ENCODE peak calls at places on chromosome 12, in four cellular contexts. One of them, this sample, is unnamed.

GRCh38 chr12:27821259-27821973 is 41.4 kb upstream of the MANSC4 start:
- DNase-seq in H1: peak
- DNase-seq in IMR-90: peak
- DNase-seq in neuronal stem cell: peak
- DNase-seq in this sample: peak

GRCh38 chr12:96861656-96862055 is 45.4 kb upstream of the NEDD1 start:
- DNase-seq in H1: no peak
- DNase-seq in IMR-90: no peak
- DNase-seq in neuronal stem cell: no peak
- DNase-seq in this sample: no peak

GRCh38 chr12:50606675-50607379 is 102.0 kb downstream of the DIP2B start:
- DNase-seq in H1: no peak
- DNase-seq in IMR-90: no peak
- DNase-seq in neuronal stem cell: no peak
- DNase-seq in this sample: no peak

GRCh38 chr12:6753772-6754356 is 923 bp upstream of the MLF2 start:
- DNase-seq in neuronal stem cell: no peak
- DNase-seq in IMR-90: no peak
- DNase-seq in H1: no peak
- DNase-seq in this sample: no peak

GRCh38 chr12:104494137-104494815 is 37.5 kb downstream of the CHST11 start:
- DNase-seq in neuronal stem cell: no peak
- DNase-seq in IMR-90: no peak
- DNase-seq in H1: no peak
- DNase-seq in this sample: no peak

GRCh38 chr12:54173066-54173726 is 15.6 kb downstream of the SMUG1 start:
- DNase-seq in IMR-90: no peak
- DNase-seq in neuronal stem cell: no peak
- DNase-seq in H1: no peak
- DNase-seq in this sample: peak

GRCh38 chr12:95126076-95126475 is 52.7 kb upstream of the NR2C1 start:
- DNase-seq in neuronal stem cell: no peak
- DNase-seq in IMR-90: no peak
- DNase-seq in H1: no peak
- DNase-seq in this sample: no peak

GRCh38 chr12:64392221-64392620 is 1.7 kb upstream of the C12orf56 start:
- DNase-seq in neuronal stem cell: no peak
- DNase-seq in H1: no peak
- DNase-seq in IMR-90: peak
- DNase-seq in this sample: no peak

GRCh38 chr12:12777056-12777455 is 8.4 kb upstream of the APOLD1 start:
- DNase-seq in H1: no peak
- DNase-seq in neuronal stem cell: no peak
- DNase-seq in IMR-90: no peak
- DNase-seq in this sample: no peak

GRCh38 chr12:72467985-72468384 is 195.8 kb downstream of the TRHDE start:
- DNase-seq in neuronal stem cell: no peak
- DNase-seq in H1: no peak
- DNase-seq in IMR-90: no peak
- DNase-seq in this sample: no peak

GRCh38 chr12:69484428-69484827 is 14.2 kb downstream of the FRS2 start:
- DNase-seq in IMR-90: no peak
- DNase-seq in H1: no peak
- DNase-seq in neuronal stem cell: no peak
- DNase-seq in this sample: no peak

GRCh38 chr12:565589-566105 is 97.6 kb downstream of the NINJ2 start:
- DNase-seq in H1: no peak
- DNase-seq in IMR-90: no peak
- DNase-seq in neuronal stem cell: no peak
- DNase-seq in this sample: no peak

GRCh38 chr12:4700621-4701026 is 19.6 kb upstream of the GALNT8 start:
- DNase-seq in H1: no peak
- DNase-seq in neuronal stem cell: peak
- DNase-seq in IMR-90: peak
- DNase-seq in this sample: peak

GRCh38 chr12:108623577-108623976 is 10.1 kb downstream of the SELPLG start:
- DNase-seq in IMR-90: no peak
- DNase-seq in H1: no peak
- DNase-seq in neuronal stem cell: no peak
- DNase-seq in this sample: no peak
- H3K14ac ChIP-seq in IMR-90: no peak
- H3K14ac ChIP-seq in H1: no peak
- H3K14ac ChIP-seq in neuronal stem cell: no peak
- H3K14ac ChIP-seq in this sample: no peak

DNA sequence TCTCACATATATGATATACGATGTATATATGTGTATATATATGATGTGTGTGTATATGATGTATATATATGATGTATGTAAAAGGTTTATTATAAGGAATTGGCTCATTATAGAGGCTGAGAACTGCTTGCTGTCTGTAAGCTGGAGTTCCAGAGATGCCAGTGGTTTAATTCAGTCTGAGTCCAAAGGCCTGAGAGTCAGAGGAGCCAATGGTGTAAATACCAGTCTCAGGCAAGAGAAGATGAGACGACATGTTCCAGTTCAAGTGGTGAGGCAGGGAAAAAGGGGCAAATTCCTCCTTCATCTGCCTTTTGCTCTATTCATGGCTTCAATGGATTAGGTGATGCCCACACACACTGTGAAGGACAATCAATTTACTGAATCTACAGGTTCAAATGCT is 17.1 kb upstream of the STYK1 start:
- DNase-seq in neuronal stem cell: no peak
- DNase-seq in H1: no peak
- DNase-seq in IMR-90: no peak
- DNase-seq in this sample: no peak
- H3K23ac ChIP-seq in neuronal stem cell: no peak
- H3K23ac ChIP-seq in H1: no peak
- H3K23ac ChIP-seq in IMR-90: no peak
- H3K23ac ChIP-seq in this sample: no peak

GRCh38 chr12:80213871-80214270 is 114.5 kb downstream of the OTOGL start:
- DNase-seq in IMR-90: no peak
- DNase-seq in H1: no peak
- DNase-seq in neuronal stem cell: no peak
- DNase-seq in this sample: no peak
- H2BK5ac ChIP-seq in IMR-90: no peak
- H2BK5ac ChIP-seq in H1: no peak
- H2BK5ac ChIP-seq in neuronal stem cell: no peak
- H2BK5ac ChIP-seq in this sample: no peak

GRCh38 chr12:105922670-105923102 is 216.1 kb downstream of the NUAK1 start:
- DNase-seq in H1: no peak
- DNase-seq in neuronal stem cell: no peak
- DNase-seq in IMR-90: peak
- DNase-seq in this sample: no peak

GRCh38 chr12:105921055-105921454 is 217.7 kb downstream of the NUAK1 start:
- DNase-seq in neuronal stem cell: no peak
- DNase-seq in H1: no peak
- DNase-seq in IMR-90: no peak
- DNase-seq in this sample: no peak

GRCh38 chr12:105924526-105925208 is 214.1 kb downstream of the NUAK1 start:
- DNase-seq in neuronal stem cell: no peak
- DNase-seq in H1: no peak
- DNase-seq in IMR-90: no peak
- DNase-seq in this sample: no peak

GRCh38 chr12:105920161-105920684 is 218.5 kb downstream of the NUAK1 start:
- DNase-seq in IMR-90: no peak
- DNase-seq in H1: no peak
- DNase-seq in neuronal stem cell: no peak
- DNase-seq in this sample: no peak

GRCh38 chr12:105921872-105922669 is 216.7 kb downstream of the NUAK1 start:
- DNase-seq in neuronal stem cell: no peak
- DNase-seq in H1: no peak
- DNase-seq in IMR-90: no peak
- DNase-seq in this sample: no peak
- H3K14ac ChIP-seq in neuronal stem cell: no peak
- H3K14ac ChIP-seq in H1: no peak
- H3K14ac ChIP-seq in IMR-90: peak
- H3K14ac ChIP-seq in this sample: no peak

DNA sequence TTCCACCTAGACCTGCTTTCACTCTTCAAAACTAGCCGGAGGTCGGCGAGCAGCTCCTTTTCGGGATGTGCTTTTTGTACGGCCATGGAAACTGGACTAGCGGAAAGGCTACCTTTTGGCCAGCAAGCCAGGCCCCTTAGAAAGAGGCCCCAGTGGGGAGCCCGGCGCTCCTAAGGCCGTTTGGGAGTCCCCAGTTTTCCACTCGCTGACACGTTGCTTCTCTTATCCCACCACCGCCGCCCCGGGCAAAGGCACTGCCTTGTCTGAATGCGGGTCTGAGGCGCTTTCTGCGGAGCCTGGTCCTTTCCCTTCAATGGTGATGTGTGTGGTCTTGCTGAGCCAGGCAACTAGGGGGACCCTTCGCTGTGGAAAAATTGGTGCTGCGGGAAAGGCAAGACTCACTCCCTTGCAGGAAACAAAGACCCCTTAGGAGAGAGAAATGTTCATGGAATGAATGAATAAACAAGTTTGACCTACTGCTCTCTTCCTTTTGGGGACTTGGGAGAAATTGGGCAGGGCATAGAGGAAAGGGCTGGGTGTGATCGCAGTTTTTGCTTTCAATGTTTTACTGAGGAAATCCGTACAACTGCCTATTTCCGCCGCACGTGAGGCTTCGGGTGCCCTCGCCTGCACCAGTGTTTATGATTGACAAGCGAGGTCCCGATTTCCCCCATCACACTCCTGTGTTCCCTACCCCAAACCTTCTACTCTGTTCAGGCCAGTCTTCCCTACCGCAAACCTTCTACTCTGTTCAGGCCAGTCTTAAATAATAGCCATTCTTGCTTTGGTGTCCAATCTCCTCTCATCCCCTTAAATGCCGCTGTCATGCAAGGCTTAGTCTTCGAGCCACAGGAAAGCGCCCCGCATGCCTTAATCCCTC is 970 bp upstream of the SLC38A2 start:
- DNase-seq in H1: no peak
- DNase-seq in neuronal stem cell: peak
- DNase-seq in IMR-90: peak
- DNase-seq in this sample: peak
- H3K23ac ChIP-seq in H1: no peak
- H3K23ac ChIP-seq in neuronal stem cell: no peak
- H3K23ac ChIP-seq in IMR-90: peak
- H3K23ac ChIP-seq in this sample: no peak

This sample was measured in H9.